ENCODE peak calls at places on chromosomes 1 and 21, in seven cellular contexts. One of them, this sample, is unnamed.

GRCh38 chr1:183758913-183759312 is 46.0 kb upstream of the RGL1 start:
- DNase-seq in suprapubic skin: no peak
- DNase-seq in IMR-90: no peak
- DNase-seq in neural progenitor cell: no peak
- DNase-seq in bronchial epithelial cell: no peak
- DNase-seq in heart left ventricle: no peak
- DNase-seq in ascending aorta: no peak
- DNase-seq in this sample: no peak

GRCh38 chr1:102100666-102101065 is 103.9 kb upstream of the OLFM3 start:
- DNase-seq in IMR-90: no peak
- DNase-seq in neural progenitor cell: no peak
- DNase-seq in ascending aorta: no peak
- DNase-seq in suprapubic skin: no peak
- DNase-seq in heart left ventricle: no peak
- DNase-seq in bronchial epithelial cell: no peak
- DNase-seq in this sample: no peak

GRCh38 chr1:160550572-160551034 is 27.5 kb upstream of the SLAMF6 start:
- DNase-seq in suprapubic skin: no peak
- DNase-seq in neural progenitor cell: peak; percentile 13
- DNase-seq in heart left ventricle: no peak
- DNase-seq in bronchial epithelial cell: no peak
- DNase-seq in ascending aorta: no peak
- DNase-seq in IMR-90: no peak
- DNase-seq in this sample: peak; percentile 30

GRCh38 chr1:14924012-14924452 is 229.5 kb upstream of the TMEM51 start:
- DNase-seq in bronchial epithelial cell: no peak
- DNase-seq in heart left ventricle: peak; percentile 75
- DNase-seq in IMR-90: peak; percentile 71
- DNase-seq in ascending aorta: peak; percentile 83
- DNase-seq in neural progenitor cell: peak; percentile 88
- DNase-seq in suprapubic skin: peak; percentile 82
- DNase-seq in this sample: peak; percentile 41

GRCh38 chr21:44526096-44526997 is 13.6 kb downstream of the KRTAP10-1 start:
- DNase-seq in IMR-90: no peak
- DNase-seq in neural progenitor cell: no peak
- DNase-seq in ascending aorta: peak; percentile 55
- DNase-seq in bronchial epithelial cell: no peak
- DNase-seq in heart left ventricle: no peak
- DNase-seq in suprapubic skin: peak; percentile 34
- DNase-seq in this sample: no peak

GRCh38 chr1:14545422-14546025 is 53.0 kb upstream of the KAZN start:
- DNase-seq in IMR-90: no peak
- DNase-seq in suprapubic skin: no peak
- DNase-seq in ascending aorta: no peak
- DNase-seq in neural progenitor cell: no peak
- DNase-seq in heart left ventricle: no peak
- DNase-seq in bronchial epithelial cell: no peak
- DNase-seq in this sample: no peak

GRCh38 chr1:169105434-169106094 is 926 bp upstream of the ATP1B1 start:
- DNase-seq in heart left ventricle: peak; percentile 85
- DNase-seq in ascending aorta: peak; percentile 80
- DNase-seq in bronchial epithelial cell: no peak
- DNase-seq in IMR-90: no peak
- DNase-seq in suprapubic skin: peak; percentile 80
- DNase-seq in neural progenitor cell: peak; percentile 87
- DNase-seq in this sample: peak; percentile 83

GRCh38 chr21:35236090-35236489 is 187.0 kb upstream of the RUNX1 start:
- DNase-seq in IMR-90: no peak
- DNase-seq in suprapubic skin: no peak
- DNase-seq in bronchial epithelial cell: no peak
- DNase-seq in heart left ventricle: no peak
- DNase-seq in ascending aorta: no peak
- DNase-seq in neural progenitor cell: no peak
- DNase-seq in this sample: no peak

GRCh38 chr1:200415693-200416593 is 6.1 kb upstream of the ZNF281 start:
- DNase-seq in neural progenitor cell: no peak
- DNase-seq in ascending aorta: peak; percentile 93
- DNase-seq in bronchial epithelial cell: peak; percentile 98
- DNase-seq in heart left ventricle: peak; percentile 23
- DNase-seq in suprapubic skin: peak; percentile 86
- DNase-seq in IMR-90: peak; percentile 98
- DNase-seq in this sample: no peak

GRCh38 chr1:189131576-189131975 is 1346.1 kb downstream of the BRINP3 start:
- DNase-seq in IMR-90: no peak
- DNase-seq in bronchial epithelial cell: no peak
- DNase-seq in heart left ventricle: no peak
- DNase-seq in suprapubic skin: no peak
- DNase-seq in neural progenitor cell: no peak
- DNase-seq in ascending aorta: no peak
- DNase-seq in this sample: no peak

GRCh38 chr1:197441990-197442389 is 173.9 kb downstream of the CRB1 start:
- DNase-seq in heart left ventricle: peak; percentile 18
- DNase-seq in suprapubic skin: no peak
- DNase-seq in neural progenitor cell: peak; percentile 30
- DNase-seq in IMR-90: peak; percentile 74
- DNase-seq in ascending aorta: peak; percentile 76
- DNase-seq in bronchial epithelial cell: peak; percentile 51
- DNase-seq in this sample: no peak

GRCh38 chr1:11273595-11274234 is 717 bp downstream of the UBIAD1 start:
- DNase-seq in IMR-90: no peak
- DNase-seq in bronchial epithelial cell: no peak
- DNase-seq in neural progenitor cell: peak; percentile 31
- DNase-seq in heart left ventricle: no peak
- DNase-seq in suprapubic skin: no peak
- DNase-seq in ascending aorta: no peak
- DNase-seq in this sample: no peak

DNA sequence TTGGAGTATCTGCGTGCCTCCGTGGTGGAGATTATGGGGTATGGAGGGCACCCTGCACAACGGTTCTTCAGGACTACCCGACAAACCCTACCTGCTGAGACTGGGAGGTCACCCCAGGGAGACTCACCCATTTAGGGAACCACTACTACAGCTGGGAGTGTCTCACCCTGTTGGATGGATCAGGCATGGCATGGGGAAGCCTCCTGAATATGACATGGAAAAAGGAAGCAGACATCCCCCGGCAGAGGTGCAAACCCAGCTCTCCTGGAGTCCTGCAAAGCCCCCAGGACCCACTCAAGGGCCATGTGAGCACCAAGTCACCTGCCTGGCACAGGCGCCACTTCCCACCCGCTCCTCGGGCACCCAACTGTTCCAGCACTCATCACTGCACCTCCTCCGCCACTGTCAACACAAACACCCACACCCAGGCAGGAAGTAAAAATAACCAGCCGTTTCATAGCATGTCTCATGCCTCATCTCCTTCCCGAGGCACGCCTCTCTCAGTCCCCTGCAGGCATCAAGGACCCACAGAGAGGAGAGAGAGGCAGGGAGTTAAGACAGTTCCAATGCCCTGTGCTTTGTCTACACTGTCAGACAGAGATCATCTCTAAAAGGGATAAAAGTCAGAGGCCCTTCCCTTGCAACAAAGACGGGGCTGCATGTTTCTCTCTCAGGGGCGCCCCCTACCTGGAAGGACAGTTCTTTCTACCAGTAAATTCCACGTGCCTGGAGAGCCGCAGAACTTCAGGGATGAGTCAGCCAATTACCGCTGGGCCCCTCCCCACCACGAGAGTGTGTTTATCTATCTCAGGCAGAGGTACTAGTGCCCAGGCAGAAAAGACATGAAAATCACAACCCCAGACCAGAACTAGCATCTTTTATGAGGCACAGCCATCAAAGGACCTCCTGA is 150.1 kb upstream of the SOD1 start:
- DNase-seq in bronchial epithelial cell: peak; percentile 67
- DNase-seq in heart left ventricle: no peak
- DNase-seq in suprapubic skin: no peak
- DNase-seq in ascending aorta: no peak
- DNase-seq in neural progenitor cell: peak; percentile 38
- DNase-seq in IMR-90: no peak
- DNase-seq in this sample: peak; percentile 35
- TF ChIP-seq CTCF in bronchial epithelial cell: peak; percentile 56
- TF ChIP-seq CTCF in heart left ventricle: no peak
- TF ChIP-seq CTCF in suprapubic skin: peak; percentile 10
- TF ChIP-seq CTCF in ascending aorta: no peak
- TF ChIP-seq CTCF in neural progenitor cell: peak; percentile 47
- TF ChIP-seq CTCF in IMR-90: no peak
- TF ChIP-seq CTCF in this sample: peak; percentile 9

GRCh38 chr1:99906535-99906934 is 56.4 kb downstream of the AGL start:
- DNase-seq in IMR-90: no peak
- DNase-seq in ascending aorta: no peak
- DNase-seq in bronchial epithelial cell: no peak
- DNase-seq in suprapubic skin: no peak
- DNase-seq in heart left ventricle: no peak
- DNase-seq in neural progenitor cell: no peak
- DNase-seq in this sample: no peak
- H3K36me3 ChIP-seq in IMR-90: peaks cover 2% of the 10 kb centered on the region
- H3K36me3 ChIP-seq in ascending aorta: peaks cover 39% of the 10 kb centered on the region
- H3K36me3 ChIP-seq in bronchial epithelial cell: peaks cover 1% of the 10 kb centered on the region
- H3K36me3 ChIP-seq in suprapubic skin: peaks cover 23% of the 10 kb centered on the region
- H3K36me3 ChIP-seq in heart left ventricle: peaks cover 51% of the 10 kb centered on the region
- H3K36me3 ChIP-seq in neural progenitor cell: no peaks in the 10 kb centered on the region
- H3K36me3 ChIP-seq in this sample: peaks cover 9% of the 10 kb centered on the region

GRCh38 chr1:215581896-215582295 is 14.8 kb downstream of the KCTD3 start:
- DNase-seq in suprapubic skin: no peak
- DNase-seq in IMR-90: no peak
- DNase-seq in ascending aorta: no peak
- DNase-seq in neural progenitor cell: no peak
- DNase-seq in bronchial epithelial cell: no peak
- DNase-seq in heart left ventricle: no peak
- DNase-seq in this sample: no peak
- TF ChIP-seq CTCF in suprapubic skin: no peak
- TF ChIP-seq CTCF in IMR-90: no peak
- TF ChIP-seq CTCF in ascending aorta: no peak
- TF ChIP-seq CTCF in neural progenitor cell: no peak
- TF ChIP-seq CTCF in bronchial epithelial cell: no peak
- TF ChIP-seq CTCF in heart left ventricle: no peak
- TF ChIP-seq CTCF in this sample: no peak

GRCh38 chr1:52123622-52124021 is 18.3 kb upstream of the ZFYVE9 start:
- DNase-seq in ascending aorta: no peak
- DNase-seq in IMR-90: no peak
- DNase-seq in neural progenitor cell: no peak
- DNase-seq in heart left ventricle: no peak
- DNase-seq in suprapubic skin: no peak
- DNase-seq in bronchial epithelial cell: no peak
- DNase-seq in this sample: no peak
- H3K36me3 ChIP-seq in ascending aorta: no peaks in the 10 kb centered on the region
- H3K36me3 ChIP-seq in IMR-90: no peaks in the 10 kb centered on the region
- H3K36me3 ChIP-seq in neural progenitor cell: no peaks in the 10 kb centered on the region
- H3K36me3 ChIP-seq in heart left ventricle: no peaks in the 10 kb centered on the region
- H3K36me3 ChIP-seq in suprapubic skin: no peaks in the 10 kb centered on the region
- H3K36me3 ChIP-seq in bronchial epithelial cell: no peaks in the 10 kb centered on the region
- H3K36me3 ChIP-seq in this sample: no peaks in the 10 kb centered on the region

GRCh38 chr1:245493029-245493428 is 338.2 kb downstream of the KIF26B start:
- DNase-seq in neural progenitor cell: peak; percentile 30
- DNase-seq in IMR-90: no peak
- DNase-seq in ascending aorta: no peak
- DNase-seq in heart left ventricle: no peak
- DNase-seq in bronchial epithelial cell: no peak
- DNase-seq in suprapubic skin: no peak
- DNase-seq in this sample: no peak
- TF ChIP-seq CTCF in neural progenitor cell: peak; percentile 40
- TF ChIP-seq CTCF in IMR-90: peak; percentile 13
- TF ChIP-seq CTCF in ascending aorta: no peak
- TF ChIP-seq CTCF in heart left ventricle: no peak
- TF ChIP-seq CTCF in bronchial epithelial cell: no peak
- TF ChIP-seq CTCF in suprapubic skin: no peak
- TF ChIP-seq CTCF in this sample: peak; percentile 28

This sample was measured in WERI-Rb-1.